ENCODE peak calls at places on chromosome 9, in nine cellular contexts. P is bronchial epithelial cell; C is GM23338; X is CD8-positive, alpha-beta T cell; H is AG04450; O is stomach; I is heart right ventricle; D is tibial nerve; W is esophagus squamous epithelium. S is an unnamed sample.

GRCh38 chr9:34550016-34550680 is 27.4 kb upstream of the ENHO start:
- DNase-seq in P (no peak), C (no peak), X (no peak), H (no peak), O (peak), I (no peak), D (peak), W (no peak), S (no peak)

GRCh38 chr9:93636172-93636661 is 59.8 kb downstream of the PHF2 start:
- DNase-seq in P (no peak), C (no peak), X (no peak), H (no peak), O (no peak), I (no peak), D (no peak), W (no peak), S (no peak)

GRCh38 chr9:117204971-117205370 is 209.9 kb downstream of the ASTN2 start:
- DNase-seq in P (no peak), C (no peak), X (no peak), H (no peak), O (no peak), I (no peak), D (no peak), W (no peak), S (no peak)

GRCh38 chr9:28678097-28678496 is 1104.8 kb upstream of the C9orf72 start:
- DNase-seq in P (peak), C (peak), X (no peak), H (no peak), O (no peak), I (no peak), D (no peak), W (no peak), S (no peak)

GRCh38 chr9:87322840-87323635 is 174.6 kb upstream of the DAPK1 start:
- DNase-seq in P (no peak), C (no peak), X (no peak), H (no peak), O (no peak), I (no peak), D (no peak), W (no peak), S (no peak)

GRCh38 chr9:137218754-137219271 is 3.2 kb downstream of the RNF208 start:
- DNase-seq in P (peak), C (no peak), X (no peak), H (no peak), O (peak), I (no peak), D (no peak), W (no peak), S (no peak)

GRCh38 chr9:17578577-17578910 is 322 bp upstream of the SH3GL2 start:
- DNase-seq in P (no peak), C (no peak), X (no peak), H (no peak), O (no peak), I (no peak), D (no peak), W (no peak), S (no peak)

GRCh38 chr9:21789541-21790037 is 12.8 kb upstream of the MTAP start:
- DNase-seq in P (peak), C (peak), X (no peak), H (peak), O (peak), I (no peak), D (peak), W (no peak), S (no peak)

GRCh38 chr9:81264516-81264915 is 424.8 kb downstream of the TLE1 start:
- DNase-seq in P (no peak), C (no peak), X (no peak), H (no peak), O (no peak), I (no peak), D (no peak), W (no peak), S (no peak)

GRCh38 chr9:124870723-124871122 is 8.8 kb downstream of the ARPC5L start:
- DNase-seq in P (no peak), C (no peak), X (no peak), H (no peak), O (no peak), I (no peak), D (no peak), W (no peak), S (no peak)

GRCh38 chr9:26685857-26686256 is 206.7 kb downstream of the CAAP1 start:
- DNase-seq in P (peak), C (no peak), X (no peak), H (no peak), O (no peak), I (no peak), D (no peak), W (no peak), S (no peak)

GRCh38 chr9:114401344-114401743 is 13.6 kb upstream of the AKNA start:
- DNase-seq in P (no peak), C (no peak), X (no peak), H (no peak), O (no peak), I (no peak), D (no peak), W (no peak), S (no peak)

GRCh38 chr9:96031962-96032534 is 156.6 kb downstream of the ERCC6L2 start:
- DNase-seq in P (no peak), C (no peak), X (no peak), H (no peak), O (no peak), I (no peak), D (no peak), W (no peak), S (no peak)

GRCh38 chr9:85142461-85143401 is 473.2 kb downstream of the NTRK2 start:
- DNase-seq in P (peak), C (peak), X (no peak), H (no peak), O (no peak), I (peak), D (peak), W (no peak), S (no peak)

GRCh38 chr9:132630811-132631210 is 39.0 kb downstream of the DDX31 start:
- DNase-seq in P (peak), C (no peak), X (no peak), H (no peak), O (no peak), I (no peak), D (no peak), W (no peak), S (no peak)

GRCh38 chr9:89919171-89919681 is 314.4 kb downstream of the GADD45G start:
- DNase-seq in P (peak), C (peak), X (no peak), H (no peak), O (peak), I (peak), D (no peak), W (no peak), S (no peak)

GRCh38 chr9:127074561-127075548 is 47.6 kb downstream of the ANGPTL2 start:
- DNase-seq in P (no peak), C (no peak), X (no peak), H (no peak), O (no peak), I (no peak), D (no peak), W (no peak), S (no peak)

GRCh38 chr9:68979538-68980314 is 34.2 kb downstream of the PRKACG start:
- DNase-seq in P (no peak), C (no peak), X (no peak), H (no peak), O (no peak), I (peak), D (no peak), W (no peak), S (no peak)

GRCh38 chr9:16869140-16869903 is 1.1 kb downstream of the BNC2 start:
- DNase-seq in P (no peak), C (peak), X (no peak), H (no peak), O (no peak), I (no peak), D (no peak), W (no peak), S (no peak)

GRCh38 chr9:107810493-107810931 is 320.9 kb upstream of the KLF4 start:
- DNase-seq in P (no peak), C (no peak), X (no peak), H (no peak), O (no peak), I (no peak), D (no peak), W (no peak), S (no peak)

GRCh38 chr9:122200960-122201635 is 27.7 kb downstream of the LHX6 start:
- DNase-seq in P (peak), C (no peak), X (no peak), H (peak), O (peak), I (no peak), D (no peak), W (no peak), S (no peak)

GRCh38 chr9:123927625-123928308 is 2.2 kb downstream of the DENND1A start:
- DNase-seq in P (peak), C (no peak), X (no peak), H (no peak), O (no peak), I (no peak), D (no peak), W (no peak), S (no peak)

GRCh38 chr9:16012621-16013020 is 459.8 kb downstream of the CCDC171 start:
- DNase-seq in P (peak), C (no peak), X (no peak), H (no peak), O (no peak), I (no peak), D (no peak), W (no peak), S (no peak)

GRCh38 chr9:131361202-131361833 is 32.6 kb upstream of the PRRC2B start:
- DNase-seq in P (peak), C (no peak), X (peak), H (no peak), O (peak), I (no peak), D (no peak), W (no peak), S (no peak)

GRCh38 chr9:132787748-132788159 is 90.3 kb downstream of the AK8 start:
- DNase-seq in P (no peak), C (no peak), X (no peak), H (no peak), O (no peak), I (no peak), D (no peak), W (no peak), S (no peak)

GRCh38 chr9:110464321-110464720 is 115.2 kb downstream of the SVEP1 start:
- DNase-seq in P (no peak), C (peak), X (no peak), H (no peak), O (no peak), I (no peak), D (no peak), W (no peak), S (no peak)

GRCh38 chr9:134324359-134325095 is 1.7 kb upstream of the RXRA start:
- DNase-seq in P (no peak), C (no peak), X (no peak), H (no peak), O (no peak), I (peak), D (no peak), W (no peak), S (no peak)

GRCh38 chr9:129402341-129402739 is 218.6 kb downstream of the C9orf50 start:
- DNase-seq in P (no peak), C (peak), X (no peak), H (no peak), O (no peak), I (no peak), D (no peak), W (no peak), S (no peak)
- TF ChIP-seq CTCF in P (no peak), C (peak), X (no peak), H (no peak), O (no peak), I (no peak), D (no peak), W (no peak), S (no peak)

GRCh38 chr9:36870960-36871359 is 163.1 kb downstream of the PAX5 start:
- DNase-seq in P (no peak), C (no peak), X (no peak), H (no peak), O (peak), I (no peak), D (no peak), W (no peak), S (no peak)
- TF ChIP-seq CTCF in P (no peak), C (peak), X (no peak), H (no peak), O (peak), I (no peak), D (no peak), W (no peak), S (no peak)

GRCh38 chr9:92180669-92181181 is 65.5 kb upstream of the SPTLC1 start:
- DNase-seq in P (peak), C (no peak), X (no peak), H (peak), O (no peak), I (no peak), D (no peak), W (no peak), S (no peak)
- TF ChIP-seq CTCF in P (no peak), C (no peak), X (no peak), H (no peak), O (no peak), I (no peak), D (no peak), W (no peak), S (no peak)

GRCh38 chr9:7234144-7234543 is 476.4 kb downstream of the KDM4C start:
- DNase-seq in P (peak), C (peak), X (no peak), H (no peak), O (no peak), I (no peak), D (no peak), W (no peak), S (no peak)
- TF ChIP-seq CTCF in P (peak), C (peak), X (no peak), H (peak), O (no peak), I (peak), D (no peak), W (no peak), S (no peak)

GRCh38 chr9:33167084-33167948 is at the start of gene B4GALT1:
- DNase-seq in P (peak), C (peak), X (peak), H (peak), O (peak), I (peak), D (peak), W (peak), S (peak)
- TF ChIP-seq CTCF in P (no peak), C (no peak), X (no peak), H (no peak), O (no peak), I (no peak), D (no peak), W (no peak), S (no peak)

DNA sequence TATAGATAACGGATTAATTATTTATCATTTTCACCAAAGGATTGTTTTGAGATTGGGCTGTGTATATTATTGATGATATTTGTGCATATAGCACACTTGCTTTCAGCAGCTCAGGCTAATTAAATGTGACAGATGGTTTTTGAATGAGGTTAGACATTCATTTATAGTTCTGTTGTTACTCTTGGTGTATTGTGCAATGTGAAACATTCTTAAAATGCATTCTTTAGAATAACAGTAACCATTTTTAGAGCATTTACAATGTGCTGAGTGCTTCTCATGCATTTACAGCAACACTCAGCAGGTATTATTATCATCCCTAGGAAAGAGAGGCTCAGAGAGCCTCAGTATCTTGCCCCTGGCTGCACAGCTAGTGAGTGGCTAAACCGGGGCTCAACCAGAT is 23.8 kb downstream of the NANS start:
- DNase-seq in P (no peak), C (no peak), X (no peak), H (no peak), O (no peak), I (no peak), D (no peak), W (no peak), S (no peak)
- TF ChIP-seq CTCF in P (no peak), C (no peak), X (no peak), H (no peak), O (no peak), I (no peak), D (no peak), W (no peak), S (no peak)

DNA sequence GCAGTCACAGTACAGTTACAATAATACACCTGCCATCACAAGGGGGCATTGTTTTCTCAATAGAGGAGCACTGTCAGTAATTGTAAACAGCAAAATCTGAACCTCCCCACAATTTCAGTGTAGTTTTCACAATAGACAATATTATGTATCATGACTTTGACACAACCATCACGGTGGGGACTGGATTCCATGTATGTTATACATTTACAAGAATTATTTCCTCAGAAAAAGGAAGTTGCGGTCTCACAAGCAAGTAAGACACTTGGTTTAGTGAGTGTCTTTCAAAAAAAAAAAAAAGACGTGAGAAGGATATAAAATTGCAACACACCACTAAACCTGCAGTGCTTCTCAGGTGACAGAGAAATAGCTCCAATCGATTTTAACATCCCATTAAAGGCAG is 586.2 kb downstream of the PTPRD start:
- DNase-seq in P (no peak), C (no peak), X (no peak), H (no peak), O (no peak), I (no peak), D (no peak), W (no peak), S (no peak)
- TF ChIP-seq CTCF in P (no peak), C (peak), X (no peak), H (no peak), O (no peak), I (no peak), D (no peak), W (no peak), S (no peak)

DNA sequence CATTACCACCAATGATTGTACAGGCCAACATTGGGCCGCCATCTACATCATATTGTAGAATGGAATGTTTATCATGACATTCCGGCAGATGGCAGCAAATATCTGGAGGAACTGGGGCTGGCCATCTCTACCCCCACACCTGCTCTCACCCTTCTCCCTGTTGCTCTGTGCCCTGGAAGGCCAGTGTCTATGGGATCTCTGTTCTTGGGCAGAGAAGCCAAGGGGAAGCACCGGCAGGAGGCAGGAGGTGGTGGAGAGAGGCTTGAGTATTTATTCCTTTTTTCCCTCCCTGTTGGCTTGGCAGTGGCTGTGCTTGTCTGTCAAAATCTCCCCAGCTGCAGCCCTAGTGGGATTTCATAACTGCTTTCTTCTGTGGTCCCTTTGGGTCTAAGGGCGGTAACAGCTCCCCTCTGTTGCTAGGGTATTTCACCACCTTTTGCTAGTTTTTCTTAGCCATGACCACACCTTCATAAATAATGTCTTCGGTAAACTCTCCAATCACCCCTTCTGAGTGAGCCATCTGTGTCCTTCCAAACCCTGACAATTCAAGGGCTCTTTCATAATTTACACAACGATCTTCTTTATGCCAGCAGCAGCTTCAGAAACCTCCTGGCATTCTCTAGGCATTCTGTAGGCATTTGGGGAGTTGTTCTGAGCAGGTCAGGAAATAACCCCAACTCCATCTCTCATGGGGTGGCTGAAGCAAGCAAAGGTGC is 225.8 kb downstream of the MELK start:
- DNase-seq in P (no peak), C (peak), X (no peak), H (no peak), O (no peak), I (no peak), D (no peak), W (no peak), S (no peak)
- TF ChIP-seq CTCF in P (no peak), C (peak), X (no peak), H (no peak), O (no peak), I (no peak), D (no peak), W (no peak), S (no peak)